ENCODE peak calls at places on chromosomes 13 and 19, in eight cellular contexts. U is D721Med, M is tibial artery, C is PC-3, I is endothelial cell, T is endodermal cell, N is upper lobe of left lung, O is K562. Y is an unnamed sample.

GRCh38 chr19:40716031-40716654 is 543 bp downstream of the COQ8B start:
- DNase-seq in U (no peak), M (peak), C (peak), I (no peak), T (peak), N (no peak), O (peak), Y (peak)

GRCh38 chr19:52557231-52557995 is 12.7 kb upstream of the ZNF701 start:
- DNase-seq in U (no peak), M (no peak), C (no peak), I (no peak), T (no peak), N (no peak), O (no peak), Y (no peak)

GRCh38 chr13:91767681-91768080 is 369.3 kb downstream of the GPC5 start:
- DNase-seq in U (no peak), M (no peak), C (no peak), I (no peak), T (no peak), N (no peak), O (no peak), Y (no peak)

GRCh38 chr19:35194022-35194984 is 34.2 kb downstream of the FAM187B start:
- DNase-seq in U (no peak), M (no peak), C (no peak), I (no peak), T (peak), N (no peak), O (no peak), Y (no peak)

GRCh38 chr13:78600317-78600899 is 2.9 kb downstream of the POU4F1 start:
- DNase-seq in U (no peak), M (no peak), C (no peak), I (no peak), T (no peak), N (no peak), O (no peak), Y (no peak)

GRCh38 chr19:34480491-34480890 is 1.1 kb upstream of the WTIP start:
- DNase-seq in U (no peak), M (peak), C (no peak), I (no peak), T (no peak), N (no peak), O (no peak), Y (no peak)

GRCh38 chr19:493391-494170 is 2.7 kb upstream of the MADCAM1 start:
- DNase-seq in U (no peak), M (no peak), C (no peak), I (no peak), T (no peak), N (no peak), O (no peak), Y (no peak)

GRCh38 chr19:15200575-15201364 is at the start of gene NOTCH3:
- DNase-seq in U (peak), M (no peak), C (peak), I (peak), T (peak), N (no peak), O (peak), Y (no peak)

GRCh38 chr19:38543286-38543806 is 74.4 kb downstream of the MAP4K1 start:
- DNase-seq in U (no peak), M (peak), C (no peak), I (no peak), T (no peak), N (no peak), O (no peak), Y (no peak)

GRCh38 chr13:30334663-30335386 is 27.5 kb upstream of the KATNAL1 start:
- DNase-seq in U (no peak), M (no peak), C (peak), I (peak), T (peak), N (no peak), O (peak), Y (peak)

GRCh38 chr13:33935969-33936368 is 118.0 kb downstream of the RFC3 start:
- DNase-seq in U (no peak), M (no peak), C (no peak), I (no peak), T (no peak), N (no peak), O (no peak), Y (no peak)

GRCh38 chr13:109139346-109139745 is 509.9 kb downstream of the MYO16 start:
- DNase-seq in U (no peak), M (no peak), C (no peak), I (no peak), T (no peak), N (no peak), O (no peak), Y (no peak)

GRCh38 chr13:91659583-91660415 is 261.4 kb downstream of the GPC5 start:
- DNase-seq in U (no peak), M (no peak), C (no peak), I (no peak), T (no peak), N (no peak), O (no peak), Y (no peak)

GRCh38 chr19:40735003-40735771 is 15.1 kb downstream of the ACTMAP start:
- DNase-seq in U (no peak), M (no peak), C (no peak), I (no peak), T (no peak), N (peak), O (no peak), Y (no peak)

GRCh38 chr19:55626350-55626749 is 2.0 kb upstream of the ZNF784 start:
- DNase-seq in U (no peak), M (no peak), C (no peak), I (no peak), T (no peak), N (no peak), O (no peak), Y (peak)

GRCh38 chr19:45419396-45419795 is 4.3 kb downstream of the ERCC1 start:
- DNase-seq in U (no peak), M (no peak), C (no peak), I (no peak), T (peak), N (peak), O (no peak), Y (peak)

GRCh38 chr19:30064776-30065494 is 122.9 kb downstream of the URI1 start:
- DNase-seq in U (peak), M (no peak), C (no peak), I (no peak), T (peak), N (no peak), O (no peak), Y (no peak)

GRCh38 chr19:32735936-32736335 is 16.4 kb downstream of the TDRD12 start:
- DNase-seq in U (no peak), M (no peak), C (no peak), I (no peak), T (no peak), N (no peak), O (no peak), Y (no peak)

GRCh38 chr19:16224266-16225045 is 26.7 kb downstream of the AP1M1 start:
- DNase-seq in U (no peak), M (peak), C (no peak), I (no peak), T (peak), N (no peak), O (no peak), Y (no peak)

GRCh38 chr19:1872807-1873523 is 9.6 kb upstream of the KLF16 start:
- DNase-seq in U (no peak), M (no peak), C (no peak), I (no peak), T (no peak), N (no peak), O (no peak), Y (no peak)

GRCh38 chr19:16112778-16113177 is 1.1 kb downstream of the RAB8A start:
- DNase-seq in U (no peak), M (no peak), C (no peak), I (no peak), T (no peak), N (no peak), O (peak), Y (no peak)

GRCh38 chr13:73608157-73608516 is 526.1 kb downstream of the KLF12 start:
- DNase-seq in U (no peak), M (no peak), C (no peak), I (no peak), T (no peak), N (no peak), O (no peak), Y (no peak)

GRCh38 chr13:77143325-77143907 is 116.5 kb upstream of the FBXL3 start:
- DNase-seq in U (no peak), M (no peak), C (peak), I (no peak), T (no peak), N (no peak), O (no peak), Y (no peak)

GRCh38 chr13:21542563-21542962 is 61.4 kb downstream of the MICU2 start:
- DNase-seq in U (no peak), M (no peak), C (peak), I (no peak), T (no peak), N (no peak), O (no peak), Y (no peak)

GRCh38 chr19:8615022-8615421 is 4.5 kb upstream of the ADAMTS10 start:
- DNase-seq in U (no peak), M (no peak), C (no peak), I (no peak), T (no peak), N (no peak), O (no peak), Y (no peak)

GRCh38 chr13:87953381-87953780 is 282.2 kb downstream of the SLITRK5 start:
- DNase-seq in U (no peak), M (no peak), C (no peak), I (no peak), T (no peak), N (no peak), O (no peak), Y (no peak)

GRCh38 chr19:56112313-56112709 is 8.8 kb downstream of the ZNF787 start:
- DNase-seq in U (no peak), M (no peak), C (no peak), I (no peak), T (no peak), N (no peak), O (no peak), Y (no peak)

GRCh38 chr19:12380444-12380737 is 14.9 kb upstream of the ZNF442 start:
- DNase-seq in U (no peak), M (no peak), C (no peak), I (no peak), T (no peak), N (no peak), O (no peak), Y (no peak)

GRCh38 chr13:23695711-23696512 is 125.7 kb downstream of the TNFRSF19 start:
- DNase-seq in U (no peak), M (no peak), C (no peak), I (no peak), T (peak), N (no peak), O (no peak), Y (peak)

GRCh38 chr19:5964816-5965565 is 12.9 kb downstream of the RANBP3 start:
- DNase-seq in U (no peak), M (no peak), C (no peak), I (no peak), T (no peak), N (no peak), O (no peak), Y (no peak)

GRCh38 chr13:101706651-101707050 is 254.2 kb downstream of the ITGBL1 start:
- DNase-seq in U (no peak), M (no peak), C (peak), I (peak), T (no peak), N (peak), O (no peak), Y (peak)

GRCh38 chr13:20525601-20526544 is at the start of gene CRYL1:
- DNase-seq in U (peak), M (peak), C (peak), I (peak), T (peak), N (peak), O (peak), Y (peak)

GRCh38 chr13:37657134-37657533 is 58.6 kb upstream of the POSTN start:
- DNase-seq in U (no peak), M (no peak), C (peak), I (no peak), T (no peak), N (no peak), O (no peak), Y (no peak)

GRCh38 chr13:44801990-44802389 is 187.3 kb downstream of the NUFIP1 start:
- DNase-seq in U (no peak), M (no peak), C (peak), I (no peak), T (no peak), N (peak), O (no peak), Y (no peak)

GRCh38 chr13:34076943-34077703 is 259.2 kb downstream of the RFC3 start:
- DNase-seq in U (no peak), M (no peak), C (peak), I (no peak), T (no peak), N (no peak), O (no peak), Y (no peak)

GRCh38 chr19:29806098-29806866 is 5.5 kb upstream of the CCNE1 start:
- DNase-seq in U (no peak), M (peak), C (no peak), I (no peak), T (peak), N (no peak), O (peak), Y (peak)

GRCh38 chr19:1941146-1942077 is at the start of gene CSNK1G2:
- DNase-seq in U (no peak), M (no peak), C (no peak), I (no peak), T (no peak), N (no peak), O (peak), Y (peak)

GRCh38 chr13:94323746-94324408 is 155.6 kb downstream of the DCT start:
- DNase-seq in U (no peak), M (no peak), C (no peak), I (no peak), T (no peak), N (no peak), O (no peak), Y (peak)

GRCh38 chr13:31614704-31615103 is 124.6 kb upstream of the RXFP2 start:
- DNase-seq in U (no peak), M (no peak), C (no peak), I (no peak), T (no peak), N (no peak), O (no peak), Y (no peak)

GRCh38 chr13:31605076-31605858 is 134.1 kb upstream of the RXFP2 start:
- DNase-seq in U (no peak), M (no peak), C (no peak), I (no peak), T (no peak), N (no peak), O (no peak), Y (no peak)

GRCh38 chr13:31614073-31614472 is 125.3 kb upstream of the RXFP2 start:
- DNase-seq in U (no peak), M (no peak), C (no peak), I (no peak), T (no peak), N (no peak), O (no peak), Y (no peak)

GRCh38 chr13:31611214-31611613 is 128.1 kb upstream of the RXFP2 start:
- DNase-seq in U (no peak), M (no peak), C (no peak), I (no peak), T (no peak), N (no peak), O (no peak), Y (no peak)

GRCh38 chr13:31610270-31610998 is 128.9 kb upstream of the RXFP2 start:
- DNase-seq in U (no peak), M (no peak), C (no peak), I (no peak), T (no peak), N (no peak), O (no peak), Y (no peak)
- TF ChIP-seq CTCF in U (no peak), M (no peak), C (no peak), I (no peak), T (no peak), N (no peak), O (no peak), Y (no peak)

DNA sequence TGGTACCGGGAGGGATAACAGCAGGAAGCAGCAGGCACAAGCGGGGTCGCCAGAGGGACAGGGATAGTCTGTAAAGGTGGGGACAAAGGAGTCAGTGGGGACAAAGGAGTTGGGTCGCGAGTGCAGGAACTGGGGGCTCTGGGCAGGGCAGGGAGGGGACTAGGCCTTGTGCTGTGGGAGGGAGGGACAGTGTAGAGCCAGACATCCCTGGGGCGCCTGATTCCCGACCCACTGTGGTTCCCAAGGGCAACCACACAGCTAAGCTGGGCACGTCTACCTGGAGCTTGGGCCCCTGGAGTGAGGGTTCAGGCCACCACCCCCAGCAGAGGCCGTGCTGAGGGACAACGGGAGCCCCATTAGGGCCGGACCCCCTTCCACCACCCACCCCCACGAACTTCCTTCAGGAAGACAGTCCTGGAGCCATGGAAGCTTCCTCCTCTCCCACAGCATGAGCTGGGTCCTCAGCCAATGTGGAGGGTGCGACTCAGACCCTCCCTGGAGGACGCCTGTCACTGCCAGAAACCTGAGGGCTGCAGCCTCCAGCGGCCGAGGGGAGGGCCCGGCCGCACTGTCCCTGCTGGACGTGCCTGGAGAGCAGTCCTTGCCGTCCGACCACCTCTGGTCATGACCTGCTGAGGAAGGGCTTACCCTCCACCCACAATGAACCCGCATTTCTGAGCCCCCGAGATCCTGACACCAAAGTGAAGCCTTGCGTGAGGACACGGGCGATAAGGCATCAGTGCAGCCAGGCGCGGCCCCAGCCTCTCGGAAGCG is 77.9 kb downstream of the SPACA7 start:
- DNase-seq in U (no peak), M (peak), C (no peak), I (no peak), T (peak), N (peak), O (no peak), Y (no peak)
- TF ChIP-seq CTCF in U (no peak), M (no peak), C (no peak), I (no peak), T (no peak), N (no peak), O (no peak), Y (no peak)

GRCh38 chr19:37329686-37330085 is 41.2 kb upstream of the ZNF527 start:
- DNase-seq in U (no peak), M (no peak), C (peak), I (peak), T (peak), N (no peak), O (no peak), Y (no peak)
- TF ChIP-seq CTCF in U (peak), M (no peak), C (no peak), I (no peak), T (peak), N (no peak), O (no peak), Y (no peak)

GRCh38 chr19:58466760-58467589 is at the start of gene ZNF324:
- DNase-seq in U (peak), M (peak), C (peak), I (peak), T (peak), N (peak), O (peak), Y (peak)
- TF ChIP-seq CTCF in U (no peak), M (no peak), C (peak), I (no peak), T (no peak), N (no peak), O (no peak), Y (no peak)